ENCODE peak calls at places on chromosomes 16 and 17, in ten cellular contexts. N is activated T-cell treated with anti-CD3 and anti-CD28 coated beads for 1 hour; C is AG09309; K is cardiac muscle cell; W is neural crest cell; F is EL; I is CD4-positive, alpha-beta T cell; X is endothelial cell; Y is AG04449; D is NB4. R is an unnamed sample.

GRCh38 chr17:28975031-28975430 is 23.7 kb upstream of the PHF12 start:
- DNase-seq in X (no peak), C (no peak), F (no peak), N (no peak), K (no peak), W (no peak), D (no peak), I (no peak), Y (no peak), R (no peak)

GRCh38 chr17:29143894-29144293 is 36.3 kb downstream of the MYO18A start:
- DNase-seq in I (no peak), X (peak), Y (no peak), C (no peak), D (peak), K (peak), W (peak), N (no peak), F (no peak), R (no peak)

GRCh38 chr17:66507982-66508760 is 205.8 kb downstream of the PRKCA start:
- DNase-seq in W (no peak), I (no peak), N (no peak), X (no peak), F (no peak), D (no peak), Y (no peak), C (no peak), K (no peak), R (no peak)

GRCh38 chr16:11977206-11978041 is 890 bp downstream of the SNX29 start:
- DNase-seq in Y (peak), I (no peak), X (no peak), W (no peak), F (peak), C (peak), N (no peak), D (no peak), K (no peak), R (no peak)

GRCh38 chr17:75769536-75769935 is 4.5 kb upstream of the GALK1 start:
- DNase-seq in I (no peak), K (no peak), N (no peak), W (no peak), F (no peak), Y (no peak), X (no peak), D (no peak), C (no peak), R (no peak)

GRCh38 chr16:24731722-24732419 is 2.4 kb downstream of the TNRC6A start:
- DNase-seq in W (no peak), X (no peak), D (no peak), C (no peak), K (peak), I (no peak), N (no peak), F (no peak), Y (no peak), R (no peak)

GRCh38 chr16:78220571-78220970 is 121.1 kb downstream of the WWOX start:
- DNase-seq in Y (no peak), F (no peak), D (no peak), N (no peak), K (no peak), X (no peak), C (no peak), W (no peak), I (no peak), R (no peak)

GRCh38 chr17:48646183-48647102 is 20.3 kb upstream of the HOXB9 start:
- DNase-seq in I (peak), C (no peak), N (peak), Y (no peak), X (no peak), K (no peak), W (no peak), D (peak), F (peak), R (no peak)

GRCh38 chr16:11163761-11164261 is 92.2 kb downstream of the SOCS1 start:
- DNase-seq in C (no peak), W (no peak), I (no peak), F (no peak), D (no peak), X (peak), K (no peak), N (no peak), Y (no peak), R (no peak)

GRCh38 chr16:58022601-58023371 is 2.8 kb upstream of the MMP15 start:
- DNase-seq in D (no peak), X (no peak), I (no peak), F (peak), Y (peak), W (no peak), K (no peak), C (peak), N (no peak), R (no peak)

GRCh38 chr17:81156866-81157805 is 8.2 kb upstream of the PVALEF start:
- DNase-seq in N (no peak), W (no peak), X (no peak), Y (no peak), D (no peak), C (no peak), K (no peak), I (no peak), F (no peak), R (no peak)

GRCh38 chr17:2710804-2711607 is 558 bp downstream of the CLUH start:
- DNase-seq in K (peak), I (peak), N (no peak), F (no peak), C (no peak), W (no peak), D (peak), X (no peak), Y (no peak), R (no peak)

GRCh38 chr17:10775740-10776333 is 28.1 kb downstream of the TMEM238L start:
- DNase-seq in I (no peak), F (no peak), Y (no peak), K (no peak), D (no peak), W (no peak), C (no peak), X (no peak), N (no peak), R (no peak)

GRCh38 chr17:2050871-2051387 is 4.0 kb upstream of the HIC1 start:
- DNase-seq in C (no peak), K (peak), N (no peak), F (peak), W (no peak), D (no peak), Y (no peak), X (peak), I (no peak), R (no peak)

GRCh38 chr16:73054732-73055481 is 7.0 kb upstream of the ZFHX3 start:
- DNase-seq in Y (no peak), F (peak), I (no peak), W (no peak), D (peak), K (no peak), C (no peak), N (no peak), X (no peak), R (no peak)

GRCh38 chr16:24838554-24839266 is 7.1 kb upstream of the SLC5A11 start:
- DNase-seq in C (peak), D (peak), F (peak), N (no peak), Y (no peak), K (no peak), W (no peak), X (no peak), I (no peak), R (no peak)

GRCh38 chr17:76973040-76973439 is 104.8 kb downstream of the MGAT5B start:
- DNase-seq in K (no peak), X (no peak), N (no peak), Y (no peak), C (no peak), W (no peak), F (no peak), I (no peak), D (no peak), R (no peak)

GRCh38 chr17:16443390-16444257 is 28.3 kb downstream of the TRPV2 start:
- DNase-seq in W (no peak), F (peak), N (no peak), C (no peak), Y (no peak), X (no peak), I (no peak), D (peak), K (no peak), R (no peak)

GRCh38 chr17:82440991-82441627 is 9.4 kb downstream of the CYBC1 start:
- DNase-seq in W (no peak), D (peak), F (no peak), Y (no peak), X (no peak), C (no peak), I (no peak), K (no peak), N (no peak), R (no peak)

GRCh38 chr16:68492501-68493411 is 44.4 kb upstream of the SMPD3 start:
- DNase-seq in C (no peak), K (no peak), Y (no peak), F (no peak), N (no peak), W (no peak), I (no peak), D (no peak), X (no peak), R (no peak)

GRCh38 chr16:26645629-26646028 is 421.1 kb upstream of the C16orf82 start:
- DNase-seq in W (peak), Y (no peak), N (peak), C (no peak), D (peak), I (peak), K (peak), X (peak), F (no peak), R (peak)

R was measured in neuronal stem cell.